ENCODE peak calls at places on chromosomes 5 and 9, in ten cellular contexts. T is AG04450, B is brain microvascular endothelial cell, G is mammary epithelial cell, L is A549, E is bronchial epithelial cell, M is body of pancreas, F is heart right ventricle, U is fibroblast of the aortic adventitia, I is uterus. R is an unnamed sample.

GRCh38 chr5:91983869-91984268 is 600.8 kb upstream of the ARRDC3 start:
- DNase-seq in T (no peak), B (peak), G (no peak), L (no peak), E (no peak), M (no peak), F (no peak), U (no peak), I (no peak), R (no peak)

GRCh38 chr5:39427225-39427624 is 2.4 kb upstream of the DAB2 start:
- DNase-seq in T (no peak), B (no peak), G (no peak), L (no peak), E (no peak), M (no peak), F (no peak), U (peak), I (no peak), R (no peak)

GRCh38 chr5:65790371-65791163 is 68.6 kb downstream of the NLN start:
- DNase-seq in T (no peak), B (no peak), G (peak), L (no peak), E (no peak), M (no peak), F (no peak), U (no peak), I (no peak), R (no peak)

GRCh38 chr5:163407034-163407652 is 30.3 kb upstream of the CCNG1 start:
- DNase-seq in T (no peak), B (peak), G (peak), L (no peak), E (peak), M (no peak), F (no peak), U (peak), I (no peak), R (no peak)

GRCh38 chr9:121313458-121314152 is 45.6 kb downstream of the GSN start:
- DNase-seq in T (no peak), B (no peak), G (no peak), L (no peak), E (no peak), M (no peak), F (no peak), U (no peak), I (peak), R (no peak)

GRCh38 chr5:139759219-139759721 is 36.3 kb upstream of the PSD2 start:
- DNase-seq in T (no peak), B (no peak), G (no peak), L (no peak), E (no peak), M (peak), F (no peak), U (no peak), I (no peak), R (no peak)

GRCh38 chr9:122057211-122057610 is 35.9 kb downstream of the TTLL11 start:
- DNase-seq in T (no peak), B (no peak), G (no peak), L (no peak), E (no peak), M (no peak), F (no peak), U (no peak), I (no peak), R (no peak)

GRCh38 chr5:151066920-151067319 is 13.9 kb downstream of the TNIP1 start:
- DNase-seq in T (no peak), B (no peak), G (no peak), L (no peak), E (no peak), M (no peak), F (no peak), U (no peak), I (no peak), R (no peak)

GRCh38 chr5:176543428-176544182 is 5.5 kb upstream of the CDHR2 start:
- DNase-seq in T (no peak), B (no peak), G (peak), L (peak), E (peak), M (peak), F (peak), U (peak), I (peak), R (peak)

GRCh38 chr9:37550781-37551180 is 25.4 kb downstream of the FBXO10 start:
- DNase-seq in T (peak), B (peak), G (no peak), L (no peak), E (no peak), M (no peak), F (no peak), U (peak), I (no peak), R (no peak)

GRCh38 chr5:95617057-95617456 is 2.8 kb upstream of the GPR150 start:
- DNase-seq in T (no peak), B (peak), G (peak), L (no peak), E (peak), M (no peak), F (no peak), U (peak), I (no peak), R (no peak)

GRCh38 chr5:137056676-137057075 is 442.4 kb downstream of the SPOCK1 start:
- DNase-seq in T (no peak), B (no peak), G (no peak), L (no peak), E (no peak), M (no peak), F (no peak), U (no peak), I (no peak), R (no peak)

GRCh38 chr9:22241024-22241423 is 205.6 kb upstream of the DMRTA1 start:
- DNase-seq in T (no peak), B (no peak), G (no peak), L (no peak), E (peak), M (no peak), F (no peak), U (no peak), I (no peak), R (no peak)

GRCh38 chr9:129052592-129052991 is 16.2 kb downstream of the MIGA2 start:
- DNase-seq in T (no peak), B (no peak), G (peak), L (no peak), E (peak), M (peak), F (peak), U (no peak), I (no peak), R (peak)

GRCh38 chr5:125196479-125197183 is 450.2 kb upstream of the ZNF608 start:
- DNase-seq in T (no peak), B (no peak), G (no peak), L (no peak), E (no peak), M (no peak), F (peak), U (no peak), I (no peak), R (no peak)

GRCh38 chr5:132962429-132962928 is 955 bp downstream of the AFF4 start:
- DNase-seq in T (no peak), B (peak), G (peak), L (peak), E (peak), M (peak), F (peak), U (peak), I (peak), R (no peak)

GRCh38 chr5:134122530-134122929 is 8.0 kb downstream of the TCF7 start:
- DNase-seq in T (no peak), B (no peak), G (no peak), L (no peak), E (no peak), M (no peak), F (no peak), U (no peak), I (no peak), R (no peak)

GRCh38 chr9:32533338-32533737 is 7.3 kb upstream of the RIGI start:
- DNase-seq in T (no peak), B (no peak), G (no peak), L (no peak), E (no peak), M (no peak), F (no peak), U (no peak), I (no peak), R (no peak)

GRCh38 chr5:124262443-124262842 is 484.0 kb downstream of the ZNF608 start:
- DNase-seq in T (no peak), B (no peak), G (no peak), L (no peak), E (no peak), M (no peak), F (no peak), U (peak), I (no peak), R (no peak)

GRCh38 chr9:79610019-79610760 is 38.4 kb downstream of the TLE4 start:
- DNase-seq in T (no peak), B (peak), G (no peak), L (no peak), E (no peak), M (no peak), F (no peak), U (no peak), I (no peak), R (no peak)

GRCh38 chr5:62334082-62334481 is 28.1 kb downstream of the KIF2A start:
- DNase-seq in T (no peak), B (no peak), G (no peak), L (no peak), E (no peak), M (no peak), F (no peak), U (no peak), I (no peak), R (no peak)

GRCh38 chr5:169803077-169803981 is 166.3 kb downstream of the DOCK2 start:
- DNase-seq in T (peak), B (peak), G (no peak), L (no peak), E (peak), M (peak), F (peak), U (peak), I (peak), R (peak)

GRCh38 chr9:115202960-115203751 is 85.2 kb upstream of the TNC start:
- DNase-seq in T (peak), B (peak), G (peak), L (no peak), E (peak), M (no peak), F (peak), U (peak), I (peak), R (peak)

GRCh38 chr5:65647941-65648340 is 23.1 kb downstream of the SHLD3 start:
- DNase-seq in T (no peak), B (no peak), G (no peak), L (no peak), E (no peak), M (no peak), F (no peak), U (no peak), I (no peak), R (no peak)

GRCh38 chr5:44885903-44886302 is 77.2 kb downstream of the MRPS30 start:
- DNase-seq in T (no peak), B (no peak), G (peak), L (no peak), E (peak), M (no peak), F (no peak), U (no peak), I (no peak), R (no peak)

GRCh38 chr9:90340421-90340820 is 302.2 kb downstream of the DIRAS2 start:
- DNase-seq in T (peak), B (peak), G (peak), L (no peak), E (peak), M (no peak), F (no peak), U (peak), I (no peak), R (no peak)

GRCh38 chr5:148911386-148911785 is 85.0 kb downstream of the ADRB2 start:
- DNase-seq in T (no peak), B (no peak), G (peak), L (no peak), E (peak), M (no peak), F (no peak), U (no peak), I (no peak), R (no peak)

GRCh38 chr5:148912146-148912545 is 85.7 kb downstream of the ADRB2 start:
- DNase-seq in T (no peak), B (no peak), G (peak), L (no peak), E (peak), M (no peak), F (no peak), U (peak), I (no peak), R (no peak)

GRCh38 chr5:148913493-148913892 is 87.1 kb downstream of the ADRB2 start:
- DNase-seq in T (no peak), B (no peak), G (no peak), L (no peak), E (no peak), M (no peak), F (no peak), U (no peak), I (no peak), R (no peak)

GRCh38 chr5:148913985-148914421 is 87.6 kb downstream of the ADRB2 start:
- DNase-seq in T (peak), B (peak), G (peak), L (no peak), E (peak), M (no peak), F (no peak), U (peak), I (no peak), R (no peak)

DNA sequence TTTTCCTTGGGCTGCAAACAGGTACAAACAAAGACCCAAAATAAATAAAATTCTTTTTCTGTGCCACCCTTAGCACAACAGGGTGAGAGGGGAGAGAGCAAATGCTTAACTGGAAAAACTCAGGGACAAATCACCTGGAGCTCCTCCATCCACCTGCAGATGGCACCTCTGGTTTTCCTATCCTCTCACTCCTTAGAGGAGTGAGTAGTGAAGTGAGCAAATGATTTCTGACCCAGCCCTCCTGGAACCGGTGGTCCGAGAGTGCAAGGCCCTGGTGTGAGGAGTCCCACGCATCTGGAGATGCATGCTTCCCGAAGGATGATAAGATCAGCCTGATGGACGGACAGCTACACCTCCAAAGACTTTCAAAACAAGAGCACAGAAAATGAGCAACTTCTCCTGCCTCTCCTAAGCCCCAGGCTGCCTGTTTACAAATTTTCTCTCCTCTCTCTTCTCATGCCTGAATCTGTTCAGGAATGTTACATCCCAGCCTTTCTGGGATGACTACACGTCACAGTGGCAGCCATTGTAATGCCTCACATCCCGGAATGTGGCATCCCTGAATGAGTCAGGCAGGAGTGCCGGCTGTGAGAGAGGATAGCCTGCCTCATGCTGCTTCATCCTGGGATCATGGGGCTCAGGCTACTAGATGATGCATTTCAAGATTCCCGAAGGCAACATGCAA is 86.4 kb downstream of the ADRB2 start:
- DNase-seq in T (peak), B (peak), G (peak), L (peak), E (peak), M (no peak), F (no peak), U (peak), I (no peak), R (no peak)
- TF ChIP-seq CTCF in T (peak), B (peak), G (peak), L (peak), E (peak), M (peak), F (peak), U (peak), I (no peak), R (peak)

GRCh38 chr9:546797-547223 is 294.7 kb upstream of the DMRT1 start:
- DNase-seq in T (no peak), B (no peak), G (no peak), L (no peak), E (peak), M (no peak), F (peak), U (peak), I (peak), R (no peak)
- TF ChIP-seq CTCF in T (peak), B (peak), G (peak), L (peak), E (peak), M (peak), F (peak), U (no peak), I (peak), R (peak)

DNA sequence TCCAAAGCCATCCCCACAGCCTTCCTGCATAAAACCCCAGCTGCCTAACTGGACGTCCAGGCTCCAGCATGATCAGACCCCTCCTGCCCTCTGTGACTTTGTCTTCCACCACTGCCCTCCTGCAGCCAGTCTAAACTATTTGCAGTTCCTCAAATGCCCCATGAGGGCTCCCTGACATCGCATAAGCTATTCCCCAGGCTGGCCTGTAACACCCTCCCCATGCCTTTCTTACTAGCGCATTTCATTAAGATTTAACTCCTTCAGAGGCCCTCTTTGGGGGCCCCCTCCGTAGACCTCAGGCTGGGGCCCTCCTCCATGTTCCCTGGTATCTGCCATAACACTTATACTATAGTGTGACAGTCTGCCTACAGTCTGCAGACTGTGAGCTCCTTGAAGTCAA is 15.5 kb upstream of the SMIM23 start:
- DNase-seq in T (no peak), B (no peak), G (no peak), L (no peak), E (no peak), M (no peak), F (no peak), U (no peak), I (no peak), R (no peak)
- TF ChIP-seq CTCF in T (no peak), B (no peak), G (no peak), L (no peak), E (no peak), M (no peak), F (no peak), U (no peak), I (no peak), R (no peak)

GRCh38 chr9:130942084-130942483 is 3.0 kb upstream of the FIBCD1 start:
- DNase-seq in T (no peak), B (no peak), G (no peak), L (no peak), E (no peak), M (no peak), F (no peak), U (no peak), I (no peak), R (no peak)

GRCh38 chr9:130940693-130941576 is 1.9 kb upstream of the FIBCD1 start:
- DNase-seq in T (no peak), B (no peak), G (peak), L (peak), E (peak), M (peak), F (peak), U (no peak), I (peak), R (peak)

GRCh38 chr9:130943226-130943625 is 4.2 kb upstream of the FIBCD1 start:
- DNase-seq in T (no peak), B (no peak), G (no peak), L (no peak), E (no peak), M (no peak), F (no peak), U (no peak), I (no peak), R (no peak)

GRCh38 chr9:130943780-130944179 is 4.7 kb upstream of the FIBCD1 start:
- DNase-seq in T (no peak), B (no peak), G (no peak), L (no peak), E (no peak), M (no peak), F (no peak), U (no peak), I (no peak), R (no peak)

DNA sequence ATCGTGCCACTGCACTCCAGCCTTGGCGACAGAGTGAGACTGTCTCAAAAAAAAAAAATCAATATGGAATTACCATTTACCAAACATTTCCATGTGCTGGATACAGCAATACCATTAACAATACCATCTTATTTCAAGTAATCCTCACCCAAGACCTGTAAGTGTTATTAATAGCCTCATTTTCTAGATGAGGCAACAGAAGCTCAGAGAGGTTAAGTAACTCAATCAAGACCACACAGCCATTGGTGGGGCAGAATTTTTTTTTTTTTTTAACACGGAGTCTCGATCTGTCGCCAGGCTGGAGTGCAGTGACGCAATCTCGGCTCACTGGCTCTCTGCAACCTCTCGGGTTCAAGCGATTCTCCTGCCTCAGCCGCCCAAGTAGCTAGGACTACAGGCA is 3.6 kb upstream of the FIBCD1 start:
- DNase-seq in T (no peak), B (no peak), G (no peak), L (no peak), E (no peak), M (no peak), F (no peak), U (no peak), I (no peak), R (no peak)
- TF ChIP-seq CTCF in T (no peak), B (no peak), G (no peak), L (no peak), E (no peak), M (no peak), F (no peak), U (no peak), I (no peak), R (no peak)

GRCh38 chr5:127639804-127640203 is 9.1 kb upstream of the CTXN3 start:
- DNase-seq in T (no peak), B (no peak), G (no peak), L (no peak), E (no peak), M (no peak), F (no peak), U (no peak), I (no peak), R (no peak)

GRCh38 chr5:127634007-127634406 is 14.9 kb upstream of the CTXN3 start:
- DNase-seq in T (no peak), B (no peak), G (no peak), L (no peak), E (no peak), M (no peak), F (no peak), U (no peak), I (no peak), R (no peak)
- TF ChIP-seq CTCF in T (no peak), B (no peak), G (no peak), L (no peak), E (no peak), M (no peak), F (no peak), U (no peak), I (no peak), R (no peak)

GRCh38 chr5:35640623-35641022 is 23.0 kb downstream of the SPEF2 start:
- DNase-seq in T (no peak), B (no peak), G (no peak), L (no peak), E (no peak), M (no peak), F (no peak), U (peak), I (no peak), R (no peak)

GRCh38 chr5:35647128-35647527 is 29.5 kb downstream of the SPEF2 start:
- DNase-seq in T (no peak), B (no peak), G (no peak), L (no peak), E (no peak), M (no peak), F (no peak), U (no peak), I (no peak), R (no peak)

GRCh38 chr5:35647712-35648111 is 30.0 kb downstream of the SPEF2 start:
- DNase-seq in T (no peak), B (no peak), G (no peak), L (no peak), E (no peak), M (no peak), F (no peak), U (no peak), I (no peak), R (no peak)

DNA sequence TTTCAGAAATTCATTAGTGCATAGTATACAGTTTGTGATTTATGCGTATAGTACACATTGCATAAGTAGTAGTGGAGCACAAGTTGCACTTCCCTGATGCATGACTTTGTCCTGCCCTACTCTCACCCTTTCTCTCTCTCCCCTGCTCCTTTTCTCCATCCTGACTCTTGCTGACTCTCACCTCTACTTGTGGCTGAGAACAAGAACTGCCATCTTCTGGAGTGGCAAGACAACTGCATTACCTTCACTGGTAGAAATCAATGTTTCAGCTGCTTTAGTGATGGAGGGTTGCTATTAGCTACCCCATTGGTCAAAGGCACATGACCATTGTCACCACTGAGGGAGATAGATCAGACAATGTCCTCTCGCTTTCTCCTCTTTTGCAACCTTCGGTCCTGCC is 26.9 kb downstream of the SPEF2 start:
- DNase-seq in T (no peak), B (no peak), G (peak), L (no peak), E (peak), M (no peak), F (no peak), U (no peak), I (no peak), R (no peak)
- TF ChIP-seq CTCF in T (no peak), B (peak), G (peak), L (no peak), E (no peak), M (no peak), F (no peak), U (no peak), I (no peak), R (no peak)

GRCh38 chr5:1887400-1888360 is 5.0 kb upstream of the IRX4 start:
- DNase-seq in T (no peak), B (no peak), G (peak), L (no peak), E (no peak), M (no peak), F (no peak), U (no peak), I (no peak), R (no peak)
- TF ChIP-seq CTCF in T (no peak), B (no peak), G (no peak), L (no peak), E (no peak), M (no peak), F (no peak), U (no peak), I (no peak), R (no peak)

R was measured in left ventricle myocardium inferior.